ENCODE peak calls at places on chromosomes 5 and 9, in nine cellular contexts. S, X, D, P, G, U, K, N and C are unnamed samples.

GRCh38 chr9:84331119-84331791 is 9.3 kb downstream of the SLC28A3 start:
- DNase-seq in S (no peak), X (peak; percentile 76), D (no peak), P (peak; percentile 40), G (no peak), U (no peak), K (no peak), N (no peak), C (no peak)

GRCh38 chr5:157222506-157223230 is 42.0 kb downstream of the ITK start:
- DNase-seq in S (no peak), X (peak; percentile 83), D (no peak), P (peak; percentile 42), G (no peak), U (no peak), K (peak; percentile 45), N (no peak), C (no peak)

GRCh38 chr9:135749171-135750045 is 47.4 kb downstream of the KCNT1 start:
- DNase-seq in S (peak; percentile 66), X (no peak), D (no peak), P (no peak), G (no peak), U (no peak), K (no peak), N (no peak), C (no peak)

GRCh38 chr5:157327771-157328170 is 61.8 kb downstream of the CYFIP2 start:
- DNase-seq in S (no peak), X (no peak), D (no peak), P (no peak), G (no peak), U (no peak), K (peak; percentile 30), N (no peak), C (no peak)

GRCh38 chr5:75057551-75057950 is 5.2 kb upstream of the GCNT4 start:
- DNase-seq in S (no peak), X (peak; percentile 67), D (no peak), P (no peak), G (no peak), U (no peak), K (no peak), N (no peak), C (no peak)

GRCh38 chr5:73374520-73375235 is 73.9 kb downstream of the FOXD1 start:
- DNase-seq in S (no peak), X (no peak), D (no peak), P (peak; percentile 45), G (no peak), U (no peak), K (no peak), N (no peak), C (no peak)

GRCh38 chr9:124709291-124709690 is 61.8 kb downstream of the NR6A1 start:
- DNase-seq in S (no peak), X (no peak), D (no peak), P (no peak), G (no peak), U (no peak), K (no peak), N (no peak), C (no peak)

GRCh38 chr9:97895695-97896332 is 26.5 kb downstream of the TRMO start:
- DNase-seq in S (no peak), X (peak; percentile 30), D (no peak), P (peak; percentile 40), G (no peak), U (peak; percentile 23), K (no peak), N (no peak), C (peak; percentile 21)

GRCh38 chr5:84383816-84384603 is 670 bp downstream of the EDIL3 start:
- DNase-seq in S (peak; percentile 42), X (peak; percentile 23), D (peak; percentile 24), P (peak; percentile 74), G (peak; percentile 15), U (no peak), K (no peak), N (peak; percentile 54), C (no peak)

GRCh38 chr9:109906766-109907382 is 126.9 kb downstream of the PALM2AKAP2 start:
- DNase-seq in S (no peak), X (peak; percentile 13), D (no peak), P (peak; percentile 51), G (no peak), U (no peak), K (no peak), N (no peak), C (no peak)

GRCh38 chr5:66198837-66199236 is 54.7 kb downstream of the SREK1 start:
- DNase-seq in S (no peak), X (no peak), D (no peak), P (no peak), G (no peak), U (no peak), K (no peak), N (no peak), C (no peak)

GRCh38 chr5:11822598-11822997 is 81.6 kb downstream of the CTNND2 start:
- DNase-seq in S (no peak), X (no peak), D (no peak), P (no peak), G (no peak), U (no peak), K (no peak), N (no peak), C (no peak)

GRCh38 chr9:98707158-98708102 is 1.3 kb downstream of the GABBR2 start:
- DNase-seq in S (no peak), X (peak; percentile 85), D (no peak), P (peak; percentile 86), G (peak; percentile 29), U (peak; percentile 3), K (no peak), N (peak; percentile 62), C (no peak)

GRCh38 chr5:138912093-138912492 is 37.0 kb upstream of the LRRTM2 start:
- DNase-seq in S (no peak), X (no peak), D (no peak), P (no peak), G (no peak), U (no peak), K (no peak), N (no peak), C (no peak)

GRCh38 chr5:57468481-57469165 is 14.0 kb downstream of the ACTBL2 start:
- DNase-seq in S (no peak), X (peak; percentile 84), D (no peak), P (peak; percentile 86), G (no peak), U (no peak), K (no peak), N (no peak), C (no peak)

GRCh38 chr5:130868186-130868821 is 296.8 kb downstream of the HINT1 start:
- DNase-seq in S (no peak), X (peak; percentile 59), D (no peak), P (peak; percentile 43), G (no peak), U (no peak), K (no peak), N (no peak), C (no peak)

GRCh38 chr9:76699966-76700365 is 64.3 kb upstream of the PCA3 start:
- DNase-seq in S (no peak), X (no peak), D (no peak), P (peak; percentile 82), G (no peak), U (no peak), K (no peak), N (no peak), C (no peak)

GRCh38 chr9:124274228-124274627 is 16.5 kb downstream of the NEK6 start:
- DNase-seq in S (no peak), X (no peak), D (no peak), P (no peak), G (no peak), U (no peak), K (no peak), N (no peak), C (no peak)

GRCh38 chr5:95595289-95595931 is 24.5 kb upstream of the GPR150 start:
- DNase-seq in S (no peak), X (no peak), D (no peak), P (peak; percentile 17), G (no peak), U (no peak), K (no peak), N (no peak), C (no peak)

DNA sequence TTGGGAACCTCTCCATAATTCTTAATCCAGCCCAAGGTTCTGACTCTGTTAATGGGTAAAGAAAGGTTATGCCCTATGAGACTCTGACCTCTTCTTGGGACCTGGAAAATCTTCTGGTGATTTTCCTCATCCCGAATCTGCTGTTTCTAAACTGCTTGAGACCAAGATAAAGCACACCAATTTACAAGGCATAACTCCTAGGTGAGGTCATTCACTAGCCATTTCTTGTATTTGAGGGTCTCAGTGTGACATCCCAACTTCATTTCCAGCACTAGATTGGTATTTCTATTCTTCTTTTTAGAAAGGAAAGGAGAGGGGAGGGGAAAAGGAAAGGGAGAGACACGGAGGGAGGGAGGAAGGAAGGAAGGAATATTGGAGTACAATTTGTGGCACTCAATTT is 51.6 kb downstream of the SLC1A1 start:
- DNase-seq in S (no peak), X (no peak), D (no peak), P (no peak), G (no peak), U (no peak), K (no peak), N (no peak), C (no peak)
- H3K27me3 ChIP-seq in S (no peaks in the 10 kb centered on the region), X (no peaks in the 10 kb centered on the region), D (no peaks in the 10 kb centered on the region), P (no peaks in the 10 kb centered on the region), G (no peaks in the 10 kb centered on the region), U (no peaks in the 10 kb centered on the region), K (no peaks in the 10 kb centered on the region), N (no peaks in the 10 kb centered on the region), C (no peaks in the 10 kb centered on the region)

DNA sequence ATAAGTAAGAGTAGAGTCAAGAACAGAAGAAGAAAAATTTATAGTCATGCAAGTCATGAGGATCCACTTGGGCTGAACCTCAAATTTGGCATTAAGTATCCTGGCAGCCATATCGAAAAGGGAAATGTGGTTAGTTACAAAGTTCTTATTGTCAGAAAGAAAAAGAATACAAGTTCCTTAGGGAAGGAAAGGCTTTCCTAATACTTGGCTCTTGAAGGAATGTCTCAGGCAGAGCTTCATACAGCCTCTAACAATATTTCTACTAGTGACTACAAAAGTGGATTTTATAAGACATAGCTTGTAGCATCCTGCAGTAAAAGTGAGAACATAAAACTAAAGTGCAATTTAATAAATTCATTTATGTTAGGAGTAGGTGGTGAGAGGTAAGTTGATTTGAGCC is 45.4 kb downstream of the TMEM252 start:
- DNase-seq in S (no peak), X (no peak), D (no peak), P (peak; percentile 9), G (no peak), U (no peak), K (no peak), N (no peak), C (no peak)
- H3K27me3 ChIP-seq in S (no peaks in the 10 kb centered on the region), X (no peaks in the 10 kb centered on the region), D (no peaks in the 10 kb centered on the region), P (no peaks in the 10 kb centered on the region), G (no peaks in the 10 kb centered on the region), U (peaks cover 63% of the 10 kb centered on the region), K (no peaks in the 10 kb centered on the region), N (peaks cover 3% of the 10 kb centered on the region), C (no peaks in the 10 kb centered on the region)

GRCh38 chr9:3177362-3177761 is 333.5 kb upstream of the PUM3 start:
- DNase-seq in S (no peak), X (no peak), D (no peak), P (no peak), G (no peak), U (no peak), K (no peak), N (no peak), C (no peak)
- H3K27me3 ChIP-seq in S (peaks cover 22% of the 10 kb centered on the region), X (peaks cover 4% of the 10 kb centered on the region), D (no peaks in the 10 kb centered on the region), P (peaks cover 38% of the 10 kb centered on the region), G (peaks cover 48% of the 10 kb centered on the region), U (peaks cover 63% of the 10 kb centered on the region), K (peaks cover 18% of the 10 kb centered on the region), N (peaks cover 13% of the 10 kb centered on the region), C (peaks cover 25% of the 10 kb centered on the region)

DNA sequence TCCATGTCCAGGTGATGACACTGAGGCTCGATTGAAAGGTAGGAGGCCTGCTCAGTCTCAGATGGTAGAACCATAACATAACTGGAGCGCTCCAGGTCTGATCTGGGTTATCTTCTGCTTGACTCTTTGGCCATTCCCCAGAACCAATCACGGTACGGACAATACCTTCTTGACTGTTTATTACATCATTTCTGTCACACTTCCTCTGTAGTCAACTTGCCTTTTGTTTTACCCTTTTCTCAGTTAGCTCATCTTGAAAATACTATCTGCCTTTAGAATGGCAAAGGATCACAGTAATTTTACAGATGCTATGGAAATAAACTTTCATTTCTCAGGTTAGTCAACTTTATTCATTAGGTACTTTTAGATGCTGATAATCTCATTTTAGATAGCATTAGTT is 22.4 kb downstream of the GLRA1 start:
- DNase-seq in S (no peak), X (no peak), D (no peak), P (no peak), G (no peak), U (no peak), K (no peak), N (no peak), C (no peak)
- H3K27me3 ChIP-seq in S (no peaks in the 10 kb centered on the region), X (no peaks in the 10 kb centered on the region), D (no peaks in the 10 kb centered on the region), P (peaks cover 42% of the 10 kb centered on the region), G (no peaks in the 10 kb centered on the region), U (peaks cover 51% of the 10 kb centered on the region), K (peaks cover 4% of the 10 kb centered on the region), N (no peaks in the 10 kb centered on the region), C (no peaks in the 10 kb centered on the region)